ENCODE peak calls at places on chromosomes 6 and 20, in four cellular contexts. T is psoas muscle, L is brain microvascular endothelial cell, C is lung. P is an unnamed sample. For H3K36me3, the result is how much of the 10 kb centered on the place peaks cover.

GRCh38 chr6:18349350-18349749 is 37.8 kb upstream of the RNF144B start:
- DNase-seq in T (no peak), L (no peak), C (no peak), P (no peak)

GRCh38 chr6:19866900-19867627 is 29.9 kb downstream of the ID4 start:
- DNase-seq in T (no peak), L (peak), C (no peak), P (peak)

GRCh38 chr6:121652726-121653623 is 217.5 kb downstream of the GJA1 start:
- DNase-seq in T (no peak), L (peak), C (no peak), P (peak)

GRCh38 chr6:45539124-45539523 is 161.4 kb upstream of the SUPT3H start:
- DNase-seq in T (no peak), L (no peak), C (no peak), P (no peak)

GRCh38 chr6:1242439-1242838 is 69.5 kb upstream of the FOXQ1 start:
- DNase-seq in T (no peak), L (peak), C (no peak), P (peak)

GRCh38 chr6:81752969-81753708 is 658 bp upstream of the TENT5A start:
- DNase-seq in T (peak), L (peak), C (peak), P (peak)

GRCh38 chr20:19022791-19023448 is 189.5 kb upstream of the SLC24A3 start:
- DNase-seq in T (no peak), L (no peak), C (peak), P (no peak)

GRCh38 chr6:20212392-20213111 is at the start of gene MBOAT1:
- DNase-seq in T (peak), L (peak), C (peak), P (peak)

GRCh38 chr6:98839788-98840361 is 5.5 kb downstream of the POU3F2 start:
- DNase-seq in T (no peak), L (no peak), C (no peak), P (no peak)

DNA sequence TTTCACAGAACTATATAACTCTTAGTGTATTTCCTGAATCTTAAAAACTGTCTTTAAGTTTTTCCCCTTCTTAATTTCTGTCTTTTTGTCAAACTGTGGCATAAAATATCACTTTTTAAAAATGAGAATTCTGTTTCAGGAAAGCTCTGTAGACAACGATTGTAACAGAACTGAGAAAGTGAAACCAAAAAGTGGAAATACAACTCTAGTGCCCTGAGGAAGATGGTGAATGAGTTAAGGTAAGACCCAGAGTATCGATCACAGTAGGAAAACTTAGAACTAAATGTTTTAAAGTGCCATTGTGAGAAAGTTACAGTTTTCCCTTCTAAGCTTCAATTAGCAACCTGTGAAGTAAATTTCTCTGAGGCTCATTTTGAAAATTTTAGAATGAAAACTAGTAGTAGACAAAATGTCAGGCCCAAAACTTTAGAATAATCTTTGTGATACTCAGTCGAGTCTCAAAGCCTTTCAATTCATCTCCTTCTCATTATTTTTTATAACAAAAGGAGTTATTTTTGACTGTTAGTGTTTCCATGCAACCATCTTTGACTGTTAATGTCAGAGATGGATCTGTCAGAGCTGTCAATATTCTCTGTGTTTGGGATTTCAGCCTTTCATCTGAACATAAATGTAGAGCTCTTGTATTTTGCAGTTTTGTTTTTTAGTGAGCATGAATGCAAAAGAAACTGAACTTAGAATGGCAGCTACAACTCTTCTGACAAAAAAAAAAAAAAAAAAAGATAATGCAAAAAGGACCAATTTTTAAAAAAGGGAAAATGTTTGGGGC is 19.0 kb upstream of the TRDN start:
- DNase-seq in T (no peak), L (no peak), C (no peak), P (no peak)
- H3K4me3 ChIP-seq in T (peak), L (no peak), C (no peak), P (no peak)

GRCh38 chr20:58673119-58673518 is 19.5 kb upstream of the NPEPL1 start:
- DNase-seq in T (no peak), L (no peak), C (no peak), P (no peak)
- H3K36me3 ChIP-seq in T (half or more), L (under half), C (under half), P (under half)

GRCh38 chr20:48923149-48923718 is 1.7 kb downstream of the ARFGEF2 start:
- DNase-seq in T (no peak), L (no peak), C (no peak), P (no peak)
- H3K4me3 ChIP-seq in T (peak), L (no peak), C (no peak), P (no peak)

GRCh38 chr6:41594326-41594725 is 43.9 kb upstream of the MDFI start:
- DNase-seq in T (no peak), L (no peak), C (no peak), P (peak)
- H3K36me3 ChIP-seq in T (half or more), L (under half), C (half or more), P (under half)

GRCh38 chr6:13273931-13274706 is 54.2 kb downstream of the TBC1D7 start:
- DNase-seq in T (no peak), L (no peak), C (peak), P (no peak)
- H3K4me3 ChIP-seq in T (no peak), L (no peak), C (peak), P (no peak)

DNA sequence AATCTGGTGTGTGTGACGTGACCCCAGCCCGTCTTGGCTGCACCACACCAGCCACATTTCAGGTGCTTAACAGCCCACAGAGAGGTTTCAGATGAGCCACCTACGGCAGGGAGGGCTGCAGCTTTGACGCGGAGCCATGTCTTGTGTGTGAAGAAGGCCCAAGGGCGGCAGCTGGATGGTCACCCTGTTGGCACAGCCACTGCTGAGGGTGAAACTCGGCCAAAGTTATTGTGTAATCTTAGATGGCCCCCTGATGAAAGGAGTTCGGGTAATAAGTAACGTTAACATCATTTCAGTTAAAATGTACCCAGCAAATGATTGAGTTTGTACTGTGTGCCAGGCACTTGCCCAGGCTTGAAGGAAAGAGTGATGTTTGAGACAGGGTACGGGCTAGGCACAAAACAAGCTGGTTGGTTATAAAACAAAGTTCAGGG is 97.2 kb downstream of the SSR1 start:
- DNase-seq in T (no peak), L (no peak), C (no peak), P (no peak)
- H3K36me3 ChIP-seq in T (under half), L (under half), C (under half), P (under half)

GRCh38 chr6:53985361-53985760 is 125.9 kb upstream of the MLIP start:
- DNase-seq in T (no peak), L (no peak), C (no peak), P (no peak)
- H3K4me3 ChIP-seq in T (no peak), L (no peak), C (no peak), P (no peak)

P was measured in BJ.